ENCODE peak calls at places on chromosomes 2 and 18, in six cellular contexts. B is mesendoderm, C is IMR-90, U is trophoblast cell, I is mesenchymal stem cell, D is H1. Q is an unnamed sample.

GRCh38 chr2:178947006-178947405 is 102.9 kb downstream of the CCDC141 start:
- DNase-seq in I (no peak), D (no peak), B (no peak), U (no peak), C (no peak), Q (no peak)

GRCh38 chr2:5041501-5041900 is 650.7 kb upstream of the SOX11 start:
- DNase-seq in B (no peak), I (no peak), D (no peak), C (no peak), U (no peak), Q (no peak)

GRCh38 chr2:148531175-148532048 is 113.1 kb upstream of the EPC2 start:
- DNase-seq in B (no peak), C (no peak), U (no peak), D (no peak), I (no peak), Q (no peak)

GRCh38 chr18:21134895-21135294 is 23.3 kb upstream of the ROCK1 start:
- DNase-seq in D (no peak), B (no peak), U (no peak), C (peak; percentile 7), I (no peak), Q (no peak)

GRCh38 chr2:85326946-85327756 is 638 bp downstream of the TGOLN2 start:
- DNase-seq in I (peak; percentile 59), D (no peak), B (peak; percentile 46), U (peak; percentile 33), C (peak; percentile 45), Q (peak; percentile 33)

GRCh38 chr2:212177724-212178123 is 360.9 kb downstream of the ERBB4 start:
- DNase-seq in U (no peak), D (no peak), B (peak; percentile 49), C (peak; percentile 0), I (peak; percentile 35), Q (no peak)

GRCh38 chr18:3466872-3467271 is 16.9 kb downstream of the TGIF1 start:
- DNase-seq in U (no peak), C (no peak), I (no peak), D (no peak), B (peak; percentile 68), Q (no peak)

GRCh38 chr2:239293450-239294430 is 107.1 kb downstream of the HDAC4 start:
- DNase-seq in U (no peak), I (no peak), D (no peak), B (no peak), C (no peak), Q (no peak)

GRCh38 chr2:100640329-100641114 is 77.7 kb downstream of the PDCL3 start:
- DNase-seq in I (no peak), B (no peak), U (no peak), C (no peak), D (no peak), Q (no peak)

GRCh38 chr2:223467194-223467593 is 135.0 kb downstream of the SCG2 start:
- DNase-seq in C (peak; percentile 34), U (no peak), B (no peak), D (no peak), I (no peak), Q (no peak)

GRCh38 chr18:68984342-68984741 is 186.5 kb downstream of the CCDC102B start:
- DNase-seq in D (no peak), I (peak; percentile 3), U (no peak), B (no peak), C (no peak), Q (no peak)

GRCh38 chr2:28610583-28611201 is 114.8 kb downstream of the PLB1 start:
- DNase-seq in B (peak; percentile 65), D (no peak), I (peak; percentile 87), C (peak; percentile 96), U (peak; percentile 85), Q (no peak)

GRCh38 chr2:189658281-189658680 is 3.0 kb upstream of the ASNSD1 start:
- DNase-seq in D (no peak), U (no peak), C (no peak), I (peak; percentile 45), B (peak; percentile 59), Q (no peak)

GRCh38 chr2:64213607-64214275 is 69.5 kb upstream of the PELI1 start:
- DNase-seq in D (no peak), U (no peak), I (no peak), C (no peak), B (no peak), Q (no peak)

GRCh38 chr2:128321421-128321775 is 2.7 kb upstream of the HS6ST1 start:
- DNase-seq in D (no peak), I (peak; percentile 39), B (no peak), U (no peak), C (no peak), Q (no peak)

GRCh38 chr2:202726070-202726469 is 91.3 kb downstream of the FAM117B start:
- DNase-seq in C (no peak), I (no peak), U (no peak), B (no peak), D (no peak), Q (no peak)

GRCh38 chr18:74832381-74832780 is 234.7 kb downstream of the ZNF407 start:
- DNase-seq in C (no peak), I (no peak), D (no peak), B (no peak), U (peak; percentile 20), Q (no peak)

GRCh38 chr18:78883501-78883900 is 96.1 kb upstream of the SALL3 start:
- DNase-seq in C (no peak), U (no peak), I (no peak), D (no peak), B (no peak), Q (no peak)

GRCh38 chr2:152505495-152505906 is 170.5 kb downstream of the FMNL2 start:
- DNase-seq in B (no peak), C (peak; percentile 41), U (peak; percentile 76), D (no peak), I (peak; percentile 78), Q (no peak)

GRCh38 chr18:79637181-79637920 is 42.3 kb upstream of the CTDP1 start:
- DNase-seq in U (no peak), I (no peak), B (no peak), C (no peak), D (no peak), Q (no peak)

GRCh38 chr2:39492095-39492590 is 55.1 kb upstream of the MAP4K3 start:
- DNase-seq in U (peak; percentile 43), D (no peak), B (no peak), C (peak; percentile 98), I (peak; percentile 95), Q (no peak)

GRCh38 chr2:240023792-240024191 is 1.4 kb downstream of the NDUFA10 start:
- DNase-seq in B (peak; percentile 1), D (no peak), C (no peak), U (no peak), I (no peak), Q (no peak)

GRCh38 chr2:238669046-238669445 is 178.8 kb upstream of the TWIST2 start:
- DNase-seq in D (no peak), U (no peak), C (no peak), I (no peak), B (no peak), Q (no peak)

GRCh38 chr2:201678442-201678841 is 20.0 kb downstream of the MPP4 start:
- DNase-seq in U (no peak), C (no peak), D (no peak), I (no peak), B (no peak), Q (no peak)

GRCh38 chr2:208570851-208571763 is 164.5 kb downstream of the PTH2R start:
- DNase-seq in D (no peak), U (no peak), I (no peak), B (no peak), C (no peak), Q (no peak)

GRCh38 chr2:39991298-39991697 is 212.2 kb upstream of the THUMPD2 start:
- DNase-seq in B (peak; percentile 3), I (peak; percentile 6), D (no peak), C (peak; percentile 59), U (peak; percentile 95), Q (no peak)

GRCh38 chr18:57052173-57052572 is 94.7 kb upstream of the BOD1L2 start:
- DNase-seq in I (no peak), C (no peak), B (no peak), D (no peak), U (no peak), Q (no peak)
- H3K4me3 ChIP-seq in I (no peak overlapping the region), C (no peak overlapping the region), B (no peak overlapping the region), D (no peak overlapping the region), U (no peak overlapping the region), Q (no peak overlapping the region)

GRCh38 chr2:137049518-137049917 is 284.2 kb downstream of the THSD7B start:
- DNase-seq in I (no peak), C (no peak), B (peak; percentile 69), D (no peak), U (no peak), Q (no peak)
- H3K79me1 ChIP-seq in I (no peaks in the 10 kb centered on the region), C (no peaks in the 10 kb centered on the region), B (no peaks in the 10 kb centered on the region), D (no peaks in the 10 kb centered on the region), U (no peaks in the 10 kb centered on the region), Q (no peaks in the 10 kb centered on the region)

GRCh38 chr2:98787700-98788099 is 56.8 kb upstream of the MGAT4A start:
- DNase-seq in C (no peak), D (no peak), I (no peak), B (peak; percentile 31), U (no peak), Q (no peak)
- H3K4me3 ChIP-seq in C (no peak overlapping the region), D (no peak overlapping the region), I (no peak overlapping the region), B (no peak overlapping the region), U (no peak overlapping the region), Q (no peak overlapping the region)

GRCh38 chr2:60380411-60380810 is 173.0 kb downstream of the BCL11A start:
- DNase-seq in I (no peak), U (peak; percentile 75), D (no peak), B (peak; percentile 32), C (no peak), Q (no peak)
- H3K79me1 ChIP-seq in I (no peaks in the 10 kb centered on the region), U (peaks cover 31% of the 10 kb centered on the region), D (no peaks in the 10 kb centered on the region), B (no peaks in the 10 kb centered on the region), C (no peaks in the 10 kb centered on the region), Q (no peaks in the 10 kb centered on the region)

DNA sequence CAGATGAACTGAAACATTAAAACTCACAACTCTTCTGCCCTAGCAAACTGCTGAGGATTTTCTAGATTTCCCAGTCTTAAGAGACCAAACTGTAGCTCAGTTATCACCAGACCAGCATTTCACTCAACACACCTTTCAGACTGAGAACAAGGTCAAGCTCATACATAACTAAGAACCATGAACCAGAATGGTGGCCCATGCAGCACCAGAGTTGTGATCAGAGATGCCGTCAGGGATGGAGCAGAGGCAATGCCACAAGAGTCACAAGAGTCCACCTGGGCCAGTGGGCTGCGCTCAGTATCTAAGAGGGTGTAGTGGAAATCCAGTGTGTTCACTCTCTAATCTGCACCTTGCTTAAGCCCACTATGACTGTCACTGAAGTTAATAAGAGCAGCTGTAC is 102.9 kb downstream of the UXS1 start:
- DNase-seq in U (no peak), B (no peak), D (no peak), C (no peak), I (no peak), Q (no peak)
- H3K4me3 ChIP-seq in U (no peak overlapping the region), B (no peak overlapping the region), D (no peak overlapping the region), C (no peak overlapping the region), I (no peak overlapping the region), Q (no peak overlapping the region)

GRCh38 chr2:113150258-113150601 is 22.8 kb downstream of the IL1RN start:
- DNase-seq in C (no peak), D (no peak), U (no peak), I (no peak), B (no peak), Q (no peak)
- H3K79me1 ChIP-seq in C (no peaks in the 10 kb centered on the region), D (no peaks in the 10 kb centered on the region), U (peaks cover 4% of the 10 kb centered on the region), I (no peaks in the 10 kb centered on the region), B (no peaks in the 10 kb centered on the region), Q (no peaks in the 10 kb centered on the region)

Q was measured in neuronal stem cell.